ENCODE peak calls at places on chromosomes 11 and 22, in eight cellular contexts. C is cardiac fibroblast; Q is astrocyte of the spinal cord; V is fibroblast of lung; K is nucleus accumbens; B is GM10248; Z is D341Med; X is stimulated activated CD4-positive, alpha-beta T cell treated with anti-CD3 and anti-CD28 coated beads, Interleukin-12 subunit alpha, Interleukin-12 subunit beta, amount 100 ng/mL, for 48 hours. I is an unnamed sample.

GRCh38 chr22:31753005-31753633 is 700 bp upstream of the DEPDC5 start:
- DNase-seq in C (peak; percentile 46), Q (peak; percentile 6), V (no peak), K (peak; percentile 46), B (peak; percentile 30), Z (no peak), X (no peak), I (no peak)

GRCh38 chr22:33210129-33210784 is 152.1 kb upstream of the SYN3 start:
- DNase-seq in C (peak; percentile 37), Q (peak; percentile 4), V (peak; percentile 36), K (no peak), B (peak; percentile 83), Z (peak; percentile 73), X (peak; percentile 11), I (no peak)

GRCh38 chr22:17830041-17830961 is 56.0 kb upstream of the BID start:
- DNase-seq in C (peak; percentile 84), Q (peak; percentile 76), V (peak; percentile 80), K (peak; percentile 79), B (peak; percentile 89), Z (peak; percentile 90), X (peak; percentile 90), I (peak; percentile 73)

GRCh38 chr11:12731841-12732336 is 57.7 kb downstream of the TEAD1 start:
- DNase-seq in C (peak; percentile 20), Q (no peak), V (no peak), K (no peak), B (no peak), Z (no peak), X (no peak), I (no peak)

GRCh38 chr11:119764108-119764874 is 35.3 kb upstream of the NECTIN1 start:
- DNase-seq in C (peak; percentile 33), Q (peak; percentile 21), V (peak; percentile 18), K (no peak), B (no peak), Z (no peak), X (no peak), I (no peak)

GRCh38 chr11:116384876-116385275 is 387.9 kb downstream of the BUD13 start:
- DNase-seq in C (no peak), Q (no peak), V (no peak), K (no peak), B (no peak), Z (no peak), X (no peak), I (no peak)

GRCh38 chr22:29628982-29629381 is 25.5 kb downstream of the NF2 start:
- DNase-seq in C (no peak), Q (no peak), V (no peak), K (no peak), B (no peak), Z (no peak), X (no peak), I (no peak)

GRCh38 chr11:13126430-13126829 is 117.3 kb downstream of the RASSF10 start:
- DNase-seq in C (peak; percentile 72), Q (peak; percentile 98), V (peak; percentile 97), K (no peak), B (no peak), Z (no peak), X (no peak), I (no peak)

GRCh38 chr22:34294986-34295385 is 374.7 kb upstream of the LARGE1 start:
- DNase-seq in C (no peak), Q (no peak), V (no peak), K (no peak), B (no peak), Z (no peak), X (no peak), I (no peak)

GRCh38 chr11:114846040-114846791 is 167.9 kb downstream of the NXPE2 start:
- DNase-seq in C (no peak), Q (peak; percentile 4), V (peak; percentile 8), K (peak; percentile 13), B (no peak), Z (peak; percentile 55), X (no peak), I (no peak)

I was measured in activated T-cell treated with anti-CD3 and anti-CD28 coated beads for 48 hours.